ENCODE peak calls at places on chromosomes 7 and 10, in eight cellular contexts. One of them, this sample, is unnamed.

GRCh38 chr10:78805176-78805575 is 263.6 kb upstream of the ZMIZ1 start:
- DNase-seq in OCI-LY7: no peak
- DNase-seq in GM23338: no peak
- DNase-seq in hepatocyte: peak; percentile 92
- DNase-seq in SK-N-SH: peak; percentile 84
- DNase-seq in HCT116: no peak
- DNase-seq in PC-3: peak; percentile 100
- DNase-seq in MM.1S: no peak
- DNase-seq in this sample: peak; percentile 98

GRCh38 chr7:129515381-129515780 is 13.1 kb downstream of the SMKR1 start:
- DNase-seq in MM.1S: no peak
- DNase-seq in hepatocyte: no peak
- DNase-seq in HCT116: no peak
- DNase-seq in GM23338: no peak
- DNase-seq in PC-3: no peak
- DNase-seq in SK-N-SH: no peak
- DNase-seq in OCI-LY7: no peak
- DNase-seq in this sample: no peak

GRCh38 chr10:69807122-69807521 is 5.4 kb downstream of the COL13A1 start:
- DNase-seq in OCI-LY7: no peak
- DNase-seq in SK-N-SH: no peak
- DNase-seq in PC-3: peak; percentile 97
- DNase-seq in HCT116: peak; percentile 45
- DNase-seq in hepatocyte: no peak
- DNase-seq in MM.1S: no peak
- DNase-seq in GM23338: no peak
- DNase-seq in this sample: peak; percentile 72

GRCh38 chr10:131115321-131115720 is 196.2 kb downstream of the TCERG1L start:
- DNase-seq in hepatocyte: no peak
- DNase-seq in PC-3: no peak
- DNase-seq in SK-N-SH: no peak
- DNase-seq in OCI-LY7: no peak
- DNase-seq in HCT116: no peak
- DNase-seq in MM.1S: no peak
- DNase-seq in GM23338: no peak
- DNase-seq in this sample: no peak

GRCh38 chr7:35700327-35700726 is 5.4 kb upstream of the HERPUD2 start:
- DNase-seq in hepatocyte: no peak
- DNase-seq in MM.1S: no peak
- DNase-seq in HCT116: no peak
- DNase-seq in OCI-LY7: no peak
- DNase-seq in GM23338: no peak
- DNase-seq in PC-3: no peak
- DNase-seq in SK-N-SH: no peak
- DNase-seq in this sample: no peak

GRCh38 chr7:44244282-44244681 is 43.5 kb downstream of the YKT6 start:
- DNase-seq in GM23338: peak; percentile 72
- DNase-seq in SK-N-SH: peak; percentile 85
- DNase-seq in HCT116: no peak
- DNase-seq in OCI-LY7: peak; percentile 57
- DNase-seq in hepatocyte: no peak
- DNase-seq in MM.1S: peak; percentile 33
- DNase-seq in PC-3: peak; percentile 9
- DNase-seq in this sample: peak; percentile 50

GRCh38 chr10:29619273-29619672 is 15.5 kb downstream of the SVIL start:
- DNase-seq in GM23338: no peak
- DNase-seq in HCT116: no peak
- DNase-seq in hepatocyte: peak; percentile 21
- DNase-seq in MM.1S: no peak
- DNase-seq in OCI-LY7: no peak
- DNase-seq in PC-3: peak; percentile 75
- DNase-seq in SK-N-SH: no peak
- DNase-seq in this sample: peak; percentile 40

GRCh38 chr10:97701438-97702064 is 12.0 kb upstream of the MARVELD1 start:
- DNase-seq in hepatocyte: peak; percentile 87
- DNase-seq in PC-3: peak; percentile 76
- DNase-seq in OCI-LY7: peak; percentile 71
- DNase-seq in GM23338: peak; percentile 92
- DNase-seq in MM.1S: peak; percentile 67
- DNase-seq in SK-N-SH: peak; percentile 78
- DNase-seq in HCT116: no peak
- DNase-seq in this sample: peak; percentile 86

GRCh38 chr10:80118669-80119068 is 13.9 kb upstream of the PLAC9 start:
- DNase-seq in MM.1S: no peak
- DNase-seq in hepatocyte: no peak
- DNase-seq in OCI-LY7: no peak
- DNase-seq in GM23338: no peak
- DNase-seq in SK-N-SH: no peak
- DNase-seq in PC-3: no peak
- DNase-seq in HCT116: no peak
- DNase-seq in this sample: no peak

GRCh38 chr10:38054361-38054797 is 39.8 kb upstream of the ZNF37A start:
- DNase-seq in MM.1S: no peak
- DNase-seq in HCT116: no peak
- DNase-seq in PC-3: no peak
- DNase-seq in SK-N-SH: no peak
- DNase-seq in hepatocyte: peak; percentile 5
- DNase-seq in OCI-LY7: no peak
- DNase-seq in GM23338: no peak
- DNase-seq in this sample: peak; percentile 70

GRCh38 chr7:136183981-136184380 is 206.8 kb upstream of the MTPN start:
- DNase-seq in MM.1S: no peak
- DNase-seq in hepatocyte: peak; percentile 28
- DNase-seq in OCI-LY7: no peak
- DNase-seq in GM23338: peak; percentile 66
- DNase-seq in SK-N-SH: no peak
- DNase-seq in PC-3: peak; percentile 3
- DNase-seq in HCT116: no peak
- DNase-seq in this sample: peak; percentile 13

GRCh38 chr7:13826752-13827151 is 162.7 kb downstream of the ETV1 start:
- DNase-seq in HCT116: no peak
- DNase-seq in PC-3: peak; percentile 81
- DNase-seq in GM23338: no peak
- DNase-seq in hepatocyte: no peak
- DNase-seq in SK-N-SH: no peak
- DNase-seq in OCI-LY7: no peak
- DNase-seq in MM.1S: no peak
- DNase-seq in this sample: peak; percentile 41

GRCh38 chr7:141541375-141541774 is 9.8 kb upstream of the AGK start:
- DNase-seq in hepatocyte: no peak
- DNase-seq in HCT116: no peak
- DNase-seq in SK-N-SH: no peak
- DNase-seq in OCI-LY7: no peak
- DNase-seq in PC-3: no peak
- DNase-seq in GM23338: no peak
- DNase-seq in MM.1S: no peak
- DNase-seq in this sample: no peak

GRCh38 chr10:126686732-126687693 is 16.5 kb upstream of the C10orf90 start:
- DNase-seq in OCI-LY7: no peak
- DNase-seq in PC-3: no peak
- DNase-seq in hepatocyte: no peak
- DNase-seq in HCT116: no peak
- DNase-seq in SK-N-SH: no peak
- DNase-seq in MM.1S: no peak
- DNase-seq in GM23338: peak; percentile 9
- DNase-seq in this sample: no peak

GRCh38 chr10:104080762-104081161 is 4.9 kb downstream of the COL17A1 start:
- DNase-seq in PC-3: peak; percentile 38
- DNase-seq in hepatocyte: peak; percentile 50
- DNase-seq in SK-N-SH: peak; percentile 35
- DNase-seq in MM.1S: peak; percentile 42
- DNase-seq in HCT116: peak; percentile 59
- DNase-seq in OCI-LY7: peak; percentile 39
- DNase-seq in GM23338: peak; percentile 67
- DNase-seq in this sample: peak; percentile 54

GRCh38 chr10:43824934-43825333 is 176.3 kb upstream of the ZNF32 start:
- DNase-seq in SK-N-SH: no peak
- DNase-seq in MM.1S: no peak
- DNase-seq in hepatocyte: no peak
- DNase-seq in HCT116: no peak
- DNase-seq in OCI-LY7: no peak
- DNase-seq in PC-3: no peak
- DNase-seq in GM23338: no peak
- DNase-seq in this sample: peak; percentile 82

GRCh38 chr7:28931565-28931964 is 26.6 kb downstream of the TRIL start:
- DNase-seq in PC-3: no peak
- DNase-seq in GM23338: no peak
- DNase-seq in SK-N-SH: no peak
- DNase-seq in HCT116: no peak
- DNase-seq in OCI-LY7: no peak
- DNase-seq in hepatocyte: no peak
- DNase-seq in MM.1S: no peak
- DNase-seq in this sample: no peak

GRCh38 chr7:28921822-28922221 is 36.3 kb downstream of the TRIL start:
- DNase-seq in HCT116: peak; percentile 67
- DNase-seq in OCI-LY7: peak; percentile 55
- DNase-seq in GM23338: peak; percentile 83
- DNase-seq in hepatocyte: peak; percentile 83
- DNase-seq in SK-N-SH: peak; percentile 84
- DNase-seq in PC-3: peak; percentile 81
- DNase-seq in MM.1S: peak; percentile 60
- DNase-seq in this sample: peak; percentile 83

GRCh38 chr7:28922618-28923331 is 35.4 kb downstream of the TRIL start:
- DNase-seq in PC-3: peak; percentile 83
- DNase-seq in SK-N-SH: peak; percentile 65
- DNase-seq in HCT116: peak; percentile 72
- DNase-seq in GM23338: peak; percentile 97
- DNase-seq in MM.1S: peak; percentile 73
- DNase-seq in hepatocyte: peak; percentile 93
- DNase-seq in OCI-LY7: peak; percentile 80
- DNase-seq in this sample: peak; percentile 83

GRCh38 chr7:28926871-28927597 is 31.1 kb downstream of the TRIL start:
- DNase-seq in PC-3: peak; percentile 96
- DNase-seq in MM.1S: peak; percentile 89
- DNase-seq in hepatocyte: peak; percentile 94
- DNase-seq in SK-N-SH: peak; percentile 72
- DNase-seq in GM23338: peak; percentile 96
- DNase-seq in HCT116: peak; percentile 73
- DNase-seq in OCI-LY7: peak; percentile 85
- DNase-seq in this sample: peak; percentile 93
- H3K9me2 ChIP-seq in PC-3: no peaks in the 10 kb centered on the region
- H3K9me2 ChIP-seq in MM.1S: no peaks in the 10 kb centered on the region
- H3K9me2 ChIP-seq in hepatocyte: no peaks in the 10 kb centered on the region
- H3K9me2 ChIP-seq in SK-N-SH: no peaks in the 10 kb centered on the region
- H3K9me2 ChIP-seq in GM23338: no peaks in the 10 kb centered on the region
- H3K9me2 ChIP-seq in HCT116: no peaks in the 10 kb centered on the region
- H3K9me2 ChIP-seq in OCI-LY7: no peaks in the 10 kb centered on the region
- H3K9me2 ChIP-seq in this sample: no peaks in the 10 kb centered on the region

GRCh38 chr10:583433-583832 is 106.0 kb downstream of the DIP2C start:
- DNase-seq in OCI-LY7: no peak
- DNase-seq in GM23338: no peak
- DNase-seq in MM.1S: no peak
- DNase-seq in PC-3: no peak
- DNase-seq in HCT116: no peak
- DNase-seq in hepatocyte: no peak
- DNase-seq in SK-N-SH: no peak
- DNase-seq in this sample: no peak

GRCh38 chr10:586151-586550 is 103.3 kb downstream of the DIP2C start:
- DNase-seq in OCI-LY7: no peak
- DNase-seq in HCT116: no peak
- DNase-seq in GM23338: no peak
- DNase-seq in SK-N-SH: peak; percentile 59
- DNase-seq in hepatocyte: no peak
- DNase-seq in MM.1S: no peak
- DNase-seq in PC-3: no peak
- DNase-seq in this sample: no peak

GRCh38 chr10:585502-585901 is 104.0 kb downstream of the DIP2C start:
- DNase-seq in SK-N-SH: no peak
- DNase-seq in OCI-LY7: no peak
- DNase-seq in MM.1S: no peak
- DNase-seq in hepatocyte: no peak
- DNase-seq in PC-3: no peak
- DNase-seq in GM23338: peak; percentile 58
- DNase-seq in HCT116: no peak
- DNase-seq in this sample: no peak

GRCh38 chr10:588246-589165 is 101.0 kb downstream of the DIP2C start:
- DNase-seq in HCT116: no peak
- DNase-seq in SK-N-SH: no peak
- DNase-seq in hepatocyte: no peak
- DNase-seq in MM.1S: peak; percentile 96
- DNase-seq in PC-3: no peak
- DNase-seq in GM23338: no peak
- DNase-seq in OCI-LY7: peak; percentile 9
- DNase-seq in this sample: peak; percentile 61

GRCh38 chr10:586716-587115 is 102.8 kb downstream of the DIP2C start:
- DNase-seq in hepatocyte: no peak
- DNase-seq in HCT116: no peak
- DNase-seq in GM23338: no peak
- DNase-seq in PC-3: no peak
- DNase-seq in MM.1S: no peak
- DNase-seq in OCI-LY7: no peak
- DNase-seq in SK-N-SH: no peak
- DNase-seq in this sample: no peak
- H4K20me1 ChIP-seq in hepatocyte: peaks cover 51% of the 10 kb centered on the region
- H4K20me1 ChIP-seq in HCT116: no peaks in the 10 kb centered on the region
- H4K20me1 ChIP-seq in GM23338: no peaks in the 10 kb centered on the region
- H4K20me1 ChIP-seq in PC-3: no peaks in the 10 kb centered on the region
- H4K20me1 ChIP-seq in MM.1S: no peaks in the 10 kb centered on the region
- H4K20me1 ChIP-seq in OCI-LY7: no peaks in the 10 kb centered on the region
- H4K20me1 ChIP-seq in SK-N-SH: peaks cover 76% of the 10 kb centered on the region
- H4K20me1 ChIP-seq in this sample: no peaks in the 10 kb centered on the region

GRCh38 chr10:73586583-73586984 is 4.6 kb downstream of the USP54 start:
- DNase-seq in GM23338: no peak
- DNase-seq in HCT116: no peak
- DNase-seq in PC-3: peak; percentile 100
- DNase-seq in OCI-LY7: no peak
- DNase-seq in hepatocyte: peak; percentile 73
- DNase-seq in MM.1S: no peak
- DNase-seq in SK-N-SH: peak; percentile 10
- DNase-seq in this sample: peak; percentile 82
- TF ChIP-seq EZH2phosphoT487 in GM23338: no peak
- TF ChIP-seq EZH2phosphoT487 in HCT116: no peak
- TF ChIP-seq EZH2phosphoT487 in PC-3: no peak
- TF ChIP-seq EZH2phosphoT487 in OCI-LY7: no peak
- TF ChIP-seq EZH2phosphoT487 in hepatocyte: no peak
- TF ChIP-seq EZH2phosphoT487 in MM.1S: no peak
- TF ChIP-seq EZH2phosphoT487 in SK-N-SH: no peak
- TF ChIP-seq EZH2phosphoT487 in this sample: no peak

DNA sequence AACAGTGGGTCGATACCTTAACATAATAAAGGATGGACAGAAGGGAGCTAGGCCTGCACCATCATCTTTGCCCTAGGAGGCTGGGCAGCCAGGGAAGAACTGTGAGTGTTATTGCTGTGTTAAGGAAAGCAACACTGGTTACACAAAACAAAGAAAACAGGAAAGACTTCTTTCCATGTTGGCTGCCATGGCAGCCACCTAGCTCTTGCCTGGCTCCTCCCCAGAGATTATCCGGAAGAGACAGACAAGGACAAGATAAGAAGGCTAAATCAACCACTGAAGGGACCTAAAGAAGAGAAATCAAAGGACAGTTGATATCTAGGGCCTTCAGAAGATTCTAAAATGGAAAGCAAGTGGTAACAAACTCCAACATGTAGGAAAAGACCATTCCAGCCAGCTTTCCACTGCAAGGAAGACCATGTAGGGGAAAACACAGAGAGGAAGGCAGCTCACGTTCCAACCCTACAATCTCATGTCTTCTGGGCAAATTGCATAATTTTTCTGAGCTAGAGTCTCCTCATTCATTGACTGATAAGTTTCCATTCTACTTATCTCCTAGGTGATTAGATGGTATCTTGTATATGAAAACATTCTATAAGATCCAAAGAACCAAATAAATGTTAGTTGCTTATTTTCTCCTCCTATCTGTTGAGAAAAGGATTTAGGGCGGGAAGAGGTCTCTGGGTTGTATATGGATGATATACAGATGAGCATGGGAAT is 51.2 kb downstream of the SP8 start:
- DNase-seq in GM23338: no peak
- DNase-seq in SK-N-SH: no peak
- DNase-seq in PC-3: no peak
- DNase-seq in OCI-LY7: no peak
- DNase-seq in MM.1S: no peak
- DNase-seq in HCT116: no peak
- DNase-seq in hepatocyte: no peak
- DNase-seq in this sample: no peak
- H3K9me2 ChIP-seq in GM23338: peaks cover 6% of the 10 kb centered on the region
- H3K9me2 ChIP-seq in SK-N-SH: no peaks in the 10 kb centered on the region
- H3K9me2 ChIP-seq in PC-3: no peaks in the 10 kb centered on the region
- H3K9me2 ChIP-seq in OCI-LY7: no peaks in the 10 kb centered on the region
- H3K9me2 ChIP-seq in MM.1S: no peaks in the 10 kb centered on the region
- H3K9me2 ChIP-seq in HCT116: no peaks in the 10 kb centered on the region
- H3K9me2 ChIP-seq in hepatocyte: no peaks in the 10 kb centered on the region
- H3K9me2 ChIP-seq in this sample: no peaks in the 10 kb centered on the region

This sample was measured in GM23248.